ENCODE peak calls at places on chromosomes 2 and 18, in six cellular contexts. U is heart right ventricle, V is upper lobe of right lung, Q is brain microvascular endothelial cell, F is B cell, G is glutamatergic neuron. B is an unnamed sample.

GRCh38 chr18:57780318-57781127 is 22.6 kb downstream of the ATP8B1 start:
- DNase-seq in U (peak; percentile 50), V (no peak), Q (peak; percentile 50), F (no peak), G (no peak), B (no peak)

GRCh38 chr2:131673400-131674173 is 145.9 kb downstream of the CCDC74A start:
- DNase-seq in U (peak; percentile 73), V (peak; percentile 91), Q (peak; percentile 54), F (peak; percentile 64), G (peak; percentile 87), B (peak; percentile 81)

GRCh38 chr2:157492189-157492773 is 48.4 kb upstream of the CYTIP start:
- DNase-seq in U (peak; percentile 60), V (peak; percentile 67), Q (peak; percentile 60), F (peak; percentile 80), G (peak; percentile 73), B (peak; percentile 65)

GRCh38 chr2:164879901-164880535 is 38.4 kb upstream of the COBLL1 start:
- DNase-seq in U (no peak), V (no peak), Q (no peak), F (no peak), G (no peak), B (no peak)

GRCh38 chr18:61679836-61680235 is 213.0 kb downstream of the RNF152 start:
- DNase-seq in U (no peak), V (no peak), Q (no peak), F (no peak), G (no peak), B (no peak)

GRCh38 chr2:142217804-142218203 is 87.0 kb upstream of the LRP1B start:
- DNase-seq in U (no peak), V (no peak), Q (peak; percentile 34), F (no peak), G (no peak), B (no peak)

GRCh38 chr2:228447266-228447915 is 265.9 kb upstream of the SPHKAP start:
- DNase-seq in U (no peak), V (no peak), Q (no peak), F (no peak), G (no peak), B (no peak)

GRCh38 chr2:140353541-140353940 is 1573.4 kb upstream of the NXPH2 start:
- DNase-seq in U (no peak), V (no peak), Q (peak; percentile 35), F (no peak), G (no peak), B (no peak)

GRCh38 chr18:13180614-13181375 is 37.8 kb upstream of the LDLRAD4 start:
- DNase-seq in U (no peak), V (no peak), Q (no peak), F (no peak), G (no peak), B (no peak)

GRCh38 chr2:26691881-26692813 is at the start of gene KCNK3:
- DNase-seq in U (peak; percentile 68), V (peak; percentile 73), Q (no peak), F (no peak), G (peak; percentile 87), B (peak; percentile 90)

GRCh38 chr2:180607501-180608060 is 372.8 kb upstream of the UBE2E3 start:
- DNase-seq in U (no peak), V (no peak), Q (no peak), F (no peak), G (no peak), B (no peak)

GRCh38 chr2:234029150-234029733 is 21.3 kb upstream of the SPP2 start:
- DNase-seq in U (no peak), V (no peak), Q (no peak), F (no peak), G (no peak), B (no peak)

GRCh38 chr2:166230024-166230723 is 102.4 kb upstream of the SCN1A start:
- DNase-seq in U (no peak), V (no peak), Q (peak; percentile 43), F (no peak), G (no peak), B (no peak)

GRCh38 chr18:3525870-3526420 is 76.0 kb downstream of the TGIF1 start:
- DNase-seq in U (no peak), V (no peak), Q (no peak), F (peak; percentile 71), G (no peak), B (no peak)

GRCh38 chr2:205754924-205755321 is 72.6 kb downstream of the NRP2 start:
- DNase-seq in U (no peak), V (no peak), Q (peak; percentile 38), F (no peak), G (no peak), B (no peak)

GRCh38 chr2:240986787-240987411 is 11.5 kb upstream of the SNED1 start:
- DNase-seq in U (no peak), V (peak; percentile 81), Q (no peak), F (no peak), G (no peak), B (peak; percentile 7)

GRCh38 chr2:20737505-20737904 is 70.6 kb downstream of the GDF7 start:
- DNase-seq in U (no peak), V (no peak), Q (no peak), F (no peak), G (no peak), B (no peak)

GRCh38 chr18:61854578-61854977 is 38.2 kb downstream of the RNF152 start:
- DNase-seq in U (no peak), V (no peak), Q (peak; percentile 64), F (no peak), G (no peak), B (no peak)

GRCh38 chr2:150319085-150319484 is 168.4 kb downstream of the RND3 start:
- DNase-seq in U (no peak), V (no peak), Q (no peak), F (no peak), G (no peak), B (no peak)

GRCh38 chr2:126979604-126980003 is 80.9 kb downstream of the TEX51 start:
- DNase-seq in U (no peak), V (no peak), Q (no peak), F (no peak), G (no peak), B (no peak)

GRCh38 chr18:75364512-75364911 is 63.0 kb downstream of the SMIM21 start:
- DNase-seq in U (peak; percentile 6), V (no peak), Q (no peak), F (no peak), G (no peak), B (no peak)

GRCh38 chr18:46320928-46321855 is 217.0 kb downstream of the HAUS1 start:
- DNase-seq in U (no peak), V (no peak), Q (peak; percentile 47), F (no peak), G (no peak), B (no peak)

GRCh38 chr2:96105152-96105915 is 11.0 kb downstream of the ADRA2B start:
- DNase-seq in U (no peak), V (peak; percentile 44), Q (no peak), F (no peak), G (no peak), B (no peak)

GRCh38 chr2:149679286-149679685 is 91.7 kb upstream of the MMADHC start:
- DNase-seq in U (no peak), V (no peak), Q (peak; percentile 34), F (no peak), G (no peak), B (no peak)

GRCh38 chr2:119255760-119256573 is 32.3 kb downstream of the STEAP3 start:
- DNase-seq in U (no peak), V (no peak), Q (peak; percentile 94), F (peak; percentile 35), G (no peak), B (no peak)

GRCh38 chr2:38739524-38739923 is 11.6 kb downstream of the SRSF7 start:
- DNase-seq in U (no peak), V (no peak), Q (no peak), F (no peak), G (no peak), B (no peak)

GRCh38 chr2:43139996-43140621 is 86.3 kb downstream of the ZFP36L2 start:
- DNase-seq in U (peak; percentile 73), V (peak; percentile 67), Q (no peak), F (no peak), G (peak; percentile 6), B (peak; percentile 29)

GRCh38 chr2:119744335-119744939 is 15.3 kb upstream of the PTPN4 start:
- DNase-seq in U (no peak), V (no peak), Q (no peak), F (no peak), G (no peak), B (no peak)

GRCh38 chr18:68564348-68564747 is 150.6 kb downstream of the TMX3 start:
- DNase-seq in U (no peak), V (no peak), Q (no peak), F (no peak), G (no peak), B (no peak)
- TF ChIP-seq CTCF in U (no peak), V (no peak), Q (no peak), F (no peak), G (no peak), B (no peak)

GRCh38 chr18:629303-630150 is 27.9 kb upstream of the TYMS start:
- DNase-seq in U (no peak), V (no peak), Q (peak; percentile 16), F (no peak), G (no peak), B (no peak)
- TF ChIP-seq CTCF in U (no peak), V (no peak), Q (peak; percentile 22), F (no peak), G (peak; percentile 60), B (peak; percentile 10)

GRCh38 chr18:35355140-35355618 is 11.0 kb upstream of the ZNF24 start:
- DNase-seq in U (peak; percentile 75), V (peak; percentile 67), Q (peak; percentile 84), F (peak; percentile 79), G (peak; percentile 58), B (peak; percentile 63)
- TF ChIP-seq CTCF in U (peak; percentile 65), V (peak; percentile 74), Q (peak; percentile 91), F (peak; percentile 76), G (peak; percentile 57), B (peak; percentile 59)

GRCh38 chr2:144162652-144163051 is 357.3 kb downstream of the ZEB2 start:
- DNase-seq in U (no peak), V (no peak), Q (no peak), F (peak; percentile 48), G (no peak), B (no peak)
- TF ChIP-seq CTCF in U (peak; percentile 46), V (peak; percentile 54), Q (peak; percentile 57), F (peak; percentile 69), G (no peak), B (peak; percentile 25)

DNA sequence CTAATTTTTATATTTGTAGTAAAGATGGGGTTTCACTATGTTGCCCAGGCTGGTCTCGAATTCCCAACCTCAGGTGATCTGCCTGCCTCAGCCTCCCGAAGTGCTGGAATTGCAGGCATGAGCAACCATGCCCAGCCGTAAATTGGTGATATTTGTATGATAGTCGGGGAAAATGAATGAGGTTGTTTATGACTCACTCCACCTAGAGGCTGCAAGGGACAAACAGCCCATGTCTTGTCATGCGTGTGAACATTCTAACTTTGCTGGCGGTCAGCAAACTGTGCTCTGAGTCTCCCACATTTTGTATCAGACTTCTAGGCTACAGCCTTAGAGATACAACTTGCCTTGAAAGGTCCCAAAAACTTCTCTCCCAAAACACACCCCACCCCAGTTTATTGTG is 133.5 kb upstream of the DTNA start:
- DNase-seq in U (no peak), V (no peak), Q (no peak), F (no peak), G (no peak), B (no peak)
- TF ChIP-seq CTCF in U (no peak), V (no peak), Q (no peak), F (no peak), G (no peak), B (no peak)